ENCODE peak calls at places on chromosomes 13 and 19, in nine cellular contexts. S, O, Z, M, X, F, E, A and D are unnamed samples.

GRCh38 chr19:50384685-50385535 is 763 bp downstream of the POLD1 start:
- DNase-seq in X (no peak), A (no peak), S (peak; percentile 36), Z (no peak), M (no peak), F (peak; percentile 16), O (no peak), E (no peak), D (no peak)

GRCh38 chr13:23723463-23723862 is 153.3 kb downstream of the TNFRSF19 start:
- DNase-seq in F (peak; percentile 78), E (no peak), O (no peak), S (no peak), M (no peak), A (no peak), X (no peak), Z (no peak), D (no peak)

GRCh38 chr13:102726430-102726829 is 31.6 kb upstream of the METTL21C start:
- DNase-seq in F (no peak), S (no peak), M (peak; percentile 35), Z (no peak), E (no peak), O (no peak), X (no peak), A (no peak), D (no peak)

GRCh38 chr19:12113121-12113520 is 27.0 kb downstream of the ZNF20 start:
- DNase-seq in S (no peak), X (no peak), M (peak; percentile 51), F (no peak), O (no peak), E (no peak), A (no peak), Z (no peak), D (no peak)

GRCh38 chr19:6103217-6103644 is 7.1 kb downstream of the RFX2 start:
- DNase-seq in M (no peak), F (peak; percentile 87), Z (peak; percentile 98), O (peak; percentile 70), E (peak; percentile 87), X (no peak), S (peak; percentile 44), A (no peak), D (peak; percentile 95)

GRCh38 chr19:1225451-1226226 is 12.2 kb downstream of the CBARP start:
- DNase-seq in F (no peak), O (no peak), S (no peak), E (no peak), Z (no peak), X (no peak), M (no peak), A (no peak), D (no peak)

GRCh38 chr13:51906581-51906980 is 44.8 kb downstream of the CCDC70 start:
- DNase-seq in S (no peak), Z (no peak), M (peak; percentile 18), F (no peak), O (no peak), A (no peak), E (peak; percentile 52), X (no peak), D (peak; percentile 62)

GRCh38 chr19:41356984-41357739 is 3.4 kb upstream of the TGFB1 start:
- DNase-seq in F (no peak), Z (no peak), E (no peak), A (no peak), X (no peak), S (no peak), O (no peak), M (no peak), D (no peak)

GRCh38 chr13:92806215-92806614 is 420.4 kb upstream of the GPC6 start:
- DNase-seq in F (no peak), X (no peak), O (no peak), A (no peak), E (no peak), S (no peak), Z (no peak), M (no peak), D (no peak)

GRCh38 chr19:13732337-13732736 is 32.0 kb upstream of the MRI1 start:
- DNase-seq in F (no peak), M (no peak), Z (no peak), A (no peak), O (no peak), E (no peak), X (no peak), S (no peak), D (no peak)

GRCh38 chr19:13727798-13728197 is 36.5 kb upstream of the MRI1 start:
- DNase-seq in O (no peak), S (no peak), X (no peak), M (no peak), E (no peak), F (peak; percentile 82), Z (no peak), A (no peak), D (no peak)

GRCh38 chr19:13729859-13730258 is 34.5 kb upstream of the MRI1 start:
- DNase-seq in F (peak; percentile 61), X (no peak), M (no peak), A (no peak), E (no peak), O (no peak), Z (no peak), S (no peak), D (no peak)

GRCh38 chr19:13734751-13735150 is 29.6 kb upstream of the MRI1 start:
- DNase-seq in M (no peak), S (no peak), F (no peak), A (no peak), E (no peak), X (no peak), O (no peak), Z (no peak), D (no peak)

GRCh38 chr19:13731147-13731964 is 33.0 kb upstream of the MRI1 start:
- DNase-seq in E (peak; percentile 97), S (peak; percentile 97), Z (peak; percentile 97), M (peak; percentile 95), X (peak; percentile 94), O (peak; percentile 95), F (peak; percentile 98), A (peak; percentile 99), D (peak; percentile 94)
- TF ChIP-seq POLR2A in E (peak; percentile 73), S (peak; percentile 1), Z (peak; percentile 89), M (peak; percentile 84), X (no peak), O (peak; percentile 53), F (peak; percentile 62), A (no peak), D (no peak)

DNA sequence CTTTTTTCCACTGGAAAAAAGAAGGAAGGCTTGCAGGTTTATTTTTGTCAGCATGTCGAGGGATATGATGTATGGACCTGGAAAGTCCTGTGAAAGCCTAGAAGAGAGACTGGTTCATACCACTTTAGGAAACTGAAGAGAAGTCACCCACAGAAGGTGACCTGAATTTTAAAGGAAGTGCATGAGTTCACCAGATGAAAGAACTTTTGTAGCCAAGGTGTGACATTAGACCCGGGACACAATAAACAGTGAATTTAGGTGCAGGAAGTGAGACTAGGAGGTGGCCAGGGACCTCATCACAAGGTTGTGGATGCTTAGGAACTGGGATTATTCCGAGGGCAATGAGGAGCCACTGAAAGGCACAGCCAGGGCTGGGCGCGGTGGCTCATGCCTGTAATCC is 79.1 kb downstream of the ZNF429 start:
- DNase-seq in F (no peak), S (no peak), E (no peak), A (no peak), O (no peak), X (no peak), Z (no peak), M (no peak), D (no peak)
- H3K9me3 ChIP-seq in F (peaks cover 31% of the 10 kb centered on the region), S (no peaks in the 10 kb centered on the region), E (no peaks in the 10 kb centered on the region), A (no peaks in the 10 kb centered on the region), O (no peaks in the 10 kb centered on the region), X (no peaks in the 10 kb centered on the region), Z (peaks cover 17% of the 10 kb centered on the region), M (peaks cover 61% of the 10 kb centered on the region), D (no peaks in the 10 kb centered on the region)

DNA sequence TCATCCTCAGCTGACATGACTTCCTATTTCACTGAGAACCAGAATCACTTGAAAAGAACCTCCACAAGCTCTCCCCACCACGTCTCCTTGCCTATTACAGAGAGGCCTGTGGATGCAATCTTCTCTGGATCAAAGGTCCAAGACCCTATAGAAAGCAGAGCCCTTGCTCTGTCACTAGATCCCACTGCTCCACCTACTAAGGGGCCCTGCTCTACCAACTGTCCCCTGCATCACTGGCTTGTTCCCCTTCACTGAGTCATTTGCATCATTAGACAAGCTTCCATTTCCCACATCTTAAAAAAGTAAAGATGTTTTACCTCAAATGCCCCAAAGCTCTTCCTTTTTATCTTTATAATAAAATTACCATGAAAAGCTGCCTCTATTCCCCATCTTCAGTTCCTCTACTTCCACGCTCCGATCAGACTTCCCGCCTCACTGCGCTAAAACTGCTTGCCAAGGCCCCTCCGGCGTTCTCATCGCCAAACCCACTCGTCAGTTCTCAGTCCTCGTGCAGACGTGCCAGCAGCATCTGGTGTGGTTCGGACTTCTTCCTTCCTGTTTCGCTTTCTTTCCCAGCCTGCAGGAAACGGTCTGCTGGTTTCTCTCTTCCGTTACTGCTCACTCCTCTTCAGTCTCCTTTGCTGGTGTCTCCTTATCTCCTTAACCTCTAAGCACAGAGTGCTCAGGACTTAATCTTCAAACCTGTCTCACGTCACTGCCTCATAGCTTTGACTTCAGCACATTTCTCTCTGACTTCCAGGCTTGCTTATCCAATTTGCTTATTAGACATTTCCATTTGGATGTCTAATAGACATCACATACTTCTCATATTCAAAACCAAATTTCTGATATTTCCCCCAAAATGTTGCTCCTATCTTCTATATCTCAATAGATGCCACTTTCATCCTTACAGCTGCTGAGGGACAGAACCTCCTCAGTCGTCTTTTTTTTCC is 40.5 kb downstream of the RCBTB2 start:
- DNase-seq in M (no peak), E (peak; percentile 90), X (peak; percentile 85), F (peak; percentile 18), S (peak; percentile 76), Z (peak; percentile 87), A (no peak), O (peak; percentile 69), D (peak; percentile 60)
- TF ChIP-seq POLR2A in M (no peak), E (no peak), X (peak; percentile 32), F (no peak), S (no peak), Z (peak; percentile 39), A (no peak), O (no peak), D (no peak)

GRCh38 chr19:36528194-36528920 is at the start of gene ZNF260:
- DNase-seq in Z (peak; percentile 98), E (peak; percentile 98), O (peak; percentile 97), A (peak; percentile 99), F (peak; percentile 97), M (peak; percentile 95), X (peak; percentile 94), S (peak; percentile 98), D (peak; percentile 98)

GRCh38 chr19:36524617-36525016 is 3.5 kb downstream of the ZNF260 start:
- DNase-seq in X (no peak), E (no peak), M (no peak), O (no peak), Z (no peak), S (no peak), A (no peak), F (no peak), D (no peak)

GRCh38 chr19:36526581-36526980 is 1.5 kb downstream of the ZNF260 start:
- DNase-seq in X (no peak), F (no peak), S (no peak), A (no peak), M (no peak), O (no peak), E (no peak), Z (no peak), D (no peak)

GRCh38 chr19:36528921-36529518 is 949 bp upstream of the ZNF260 start:
- DNase-seq in A (no peak), S (peak; percentile 17), M (peak; percentile 8), Z (no peak), X (no peak), F (no peak), E (no peak), O (no peak), D (no peak)

DNA sequence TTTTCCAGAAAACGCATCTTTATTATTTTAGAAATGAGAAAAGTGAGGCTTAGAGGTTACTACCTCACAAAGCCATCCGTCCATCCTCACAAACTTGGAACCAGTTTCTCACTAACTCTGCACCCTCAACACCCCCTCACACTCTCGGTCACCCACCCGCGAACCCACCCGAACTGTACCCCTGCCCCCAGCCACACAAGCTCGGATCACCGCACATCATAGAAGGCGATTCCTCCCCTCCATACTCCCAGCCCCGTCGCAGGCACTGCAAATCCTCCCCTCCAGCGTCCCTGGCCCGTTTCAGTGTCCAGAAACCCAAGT is 238 bp downstream of the ZNF260 start:
- DNase-seq in E (no peak), A (no peak), M (no peak), S (no peak), X (no peak), F (no peak), Z (no peak), O (no peak), D (no peak)
- H3K9me3 ChIP-seq in E (peaks cover 50% of the 10 kb centered on the region), A (peaks cover 15% of the 10 kb centered on the region), M (peaks cover 15% of the 10 kb centered on the region), S (no peaks in the 10 kb centered on the region), X (peaks cover 4% of the 10 kb centered on the region), F (peaks cover 18% of the 10 kb centered on the region), Z (no peaks in the 10 kb centered on the region), O (peaks cover 19% of the 10 kb centered on the region), D (peaks cover 2% of the 10 kb centered on the region)